ENCODE peak calls at places on chromosomes 6 and 20, in eight cellular contexts. S, Q, B, Y, L, A, D and X are unnamed samples.

GRCh38 chr20:26208296-26209091 is 511.8 kb upstream of the ZNF337 start:
- DNase-seq in S (no peak), Q (no peak), B (peak), Y (no peak), L (no peak), A (peak), D (no peak), X (no peak)

GRCh38 chr20:50292324-50293243 is 102.0 kb downstream of the CEBPB start:
- DNase-seq in S (peak), Q (peak), B (no peak), Y (peak), L (peak), A (no peak), D (peak), X (peak)

GRCh38 chr20:4369119-4369797 is 352.5 kb upstream of the PRND start:
- DNase-seq in S (no peak), Q (no peak), B (no peak), Y (no peak), L (no peak), A (no peak), D (no peak), X (no peak)

GRCh38 chr20:57998276-57998675 is 230.2 kb downstream of the ANKRD60 start:
- DNase-seq in S (no peak), Q (no peak), B (no peak), Y (no peak), L (no peak), A (no peak), D (no peak), X (no peak)

GRCh38 chr6:161200610-161201201 is 73.2 kb downstream of the AGPAT4 start:
- DNase-seq in S (no peak), Q (no peak), B (no peak), Y (no peak), L (no peak), A (no peak), D (peak), X (no peak)

GRCh38 chr20:62354811-62355341 is 12.2 kb downstream of the LAMA5 start:
- DNase-seq in S (no peak), Q (no peak), B (no peak), Y (no peak), L (no peak), A (no peak), D (no peak), X (no peak)

GRCh38 chr6:133834472-133835170 is 54.3 kb upstream of the TCF21 start:
- DNase-seq in S (no peak), Q (no peak), B (no peak), Y (no peak), L (no peak), A (no peak), D (no peak), X (no peak)

GRCh38 chr20:46104262-46104661 is 13.9 kb upstream of the CD40 start:
- DNase-seq in S (no peak), Q (no peak), B (no peak), Y (no peak), L (no peak), A (no peak), D (no peak), X (no peak)

GRCh38 chr6:130671119-130672104 is 155.8 kb upstream of the SMLR1 start:
- DNase-seq in S (peak), Q (no peak), B (no peak), Y (no peak), L (peak), A (no peak), D (no peak), X (peak)

GRCh38 chr6:167738386-167738785 is 88.3 kb upstream of the AFDN start:
- DNase-seq in S (no peak), Q (no peak), B (no peak), Y (no peak), L (no peak), A (no peak), D (no peak), X (no peak)

GRCh38 chr6:48825501-48826317 is 637.3 kb downstream of the MMUT start:
- DNase-seq in S (no peak), Q (peak), B (no peak), Y (peak), L (peak), A (no peak), D (no peak), X (no peak)

GRCh38 chr6:146339716-146340115 is 203.9 kb upstream of the RAB32 start:
- DNase-seq in S (peak), Q (peak), B (no peak), Y (peak), L (no peak), A (no peak), D (no peak), X (no peak)

GRCh38 chr6:25124216-25124615 is 155.0 kb upstream of the CARMIL1 start:
- DNase-seq in S (peak), Q (no peak), B (no peak), Y (peak), L (no peak), A (no peak), D (no peak), X (no peak)

GRCh38 chr6:2158596-2159271 is 86.7 kb downstream of the GMDS start:
- DNase-seq in S (peak), Q (peak), B (peak), Y (peak), L (peak), A (peak), D (peak), X (no peak)

GRCh38 chr6:152309648-152310047 is 327.5 kb downstream of the SYNE1 start:
- DNase-seq in S (no peak), Q (peak), B (no peak), Y (no peak), L (no peak), A (no peak), D (peak), X (no peak)

GRCh38 chr20:34971873-34972235 is 16.2 kb downstream of the MYH7B start:
- DNase-seq in S (no peak), Q (no peak), B (no peak), Y (no peak), L (no peak), A (no peak), D (no peak), X (no peak)

GRCh38 chr6:134741193-134741521 is 208.7 kb downstream of the ALDH8A1 start:
- DNase-seq in S (no peak), Q (peak), B (peak), Y (no peak), L (no peak), A (peak), D (peak), X (no peak)

GRCh38 chr6:135637701-135638100 is 140.2 kb upstream of the AHI1 start:
- DNase-seq in S (peak), Q (no peak), B (no peak), Y (peak), L (peak), A (no peak), D (no peak), X (no peak)

GRCh38 chr20:58891686-58892125 is 39.2 kb downstream of the GNAS start:
- DNase-seq in S (no peak), Q (peak), B (peak), Y (no peak), L (no peak), A (peak), D (peak), X (no peak)

GRCh38 chr6:143243786-143244185 is 183.1 kb downstream of the AIG1 start:
- DNase-seq in S (no peak), Q (no peak), B (no peak), Y (no peak), L (no peak), A (no peak), D (no peak), X (no peak)

GRCh38 chr20:58020656-58021454 is 207.6 kb downstream of the ANKRD60 start:
- DNase-seq in S (no peak), Q (no peak), B (no peak), Y (no peak), L (no peak), A (no peak), D (peak), X (peak)

GRCh38 chr6:110617057-110617456 is 140.6 kb upstream of the SLC22A16 start:
- DNase-seq in S (no peak), Q (no peak), B (no peak), Y (no peak), L (no peak), A (no peak), D (no peak), X (no peak)

GRCh38 chr20:50510706-50511401 is 671 bp downstream of the PTPN1 start:
- DNase-seq in S (no peak), Q (peak), B (no peak), Y (no peak), L (no peak), A (peak), D (peak), X (no peak)

GRCh38 chr6:120992257-120992656 is 342.0 kb downstream of the TBC1D32 start:
- DNase-seq in S (no peak), Q (no peak), B (no peak), Y (no peak), L (no peak), A (no peak), D (no peak), X (no peak)

GRCh38 chr6:3389390-3390167 is 67.3 kb downstream of the SLC22A23 start:
- DNase-seq in S (peak), Q (peak), B (no peak), Y (no peak), L (peak), A (no peak), D (no peak), X (peak)

GRCh38 chr6:139531148-139531547 is 156.7 kb upstream of the CITED2 start:
- DNase-seq in S (no peak), Q (peak), B (no peak), Y (peak), L (peak), A (no peak), D (no peak), X (no peak)